ENCODE peak calls at places on chromosomes 7 and 10, in seven cellular contexts. M, J, K, T, E, Q and B are unnamed samples.

GRCh38 chr10:130246113-130246512 is 109.9 kb downstream of the GLRX3 start:
- DNase-seq in M (no peak), E (no peak), T (no peak), K (no peak), Q (no peak), J (no peak), B (no peak)

GRCh38 chr7:116499168-116500070 is at the start of gene CAV2:
- DNase-seq in E (no peak), Q (peak; percentile 85), M (peak; percentile 74), J (peak; percentile 64), K (peak; percentile 72), T (no peak), B (peak; percentile 54)

GRCh38 chr10:13767721-13768178 is 181.0 kb downstream of the PRPF18 start:
- DNase-seq in Q (no peak), K (no peak), E (no peak), J (no peak), M (no peak), T (no peak), B (no peak)

GRCh38 chr7:18889436-18889835 is 228.0 kb downstream of the TWIST1 start:
- DNase-seq in J (peak; percentile 27), K (no peak), T (no peak), M (no peak), E (no peak), Q (no peak), B (no peak)

GRCh38 chr10:24344695-24345473 is 135.9 kb downstream of the KIAA1217 start:
- DNase-seq in J (no peak), E (no peak), T (no peak), Q (no peak), K (no peak), M (no peak), B (no peak)

GRCh38 chr10:47268696-47269095 is 31.3 kb upstream of the GDF10 start:
- DNase-seq in E (no peak), J (no peak), M (no peak), Q (no peak), K (no peak), T (no peak), B (no peak)

GRCh38 chr10:79081353-79082034 is 12.7 kb downstream of the ZMIZ1 start:
- DNase-seq in J (no peak), T (no peak), Q (peak; percentile 97), E (no peak), K (no peak), M (no peak), B (peak; percentile 97)

GRCh38 chr10:60032723-60033122 is 126.4 kb upstream of the CCDC6 start:
- DNase-seq in M (peak; percentile 47), T (peak; percentile 23), K (no peak), Q (peak; percentile 47), J (peak; percentile 37), E (peak; percentile 62), B (peak; percentile 62)

GRCh38 chr7:37186753-37187152 is 261.9 kb downstream of the ELMO1 start:
- DNase-seq in K (no peak), Q (no peak), J (no peak), E (no peak), M (no peak), T (no peak), B (no peak)

GRCh38 chr10:96814264-96814663 is 17.8 kb upstream of the LCOR start:
- DNase-seq in E (no peak), J (no peak), K (no peak), T (no peak), M (peak; percentile 23), Q (peak; percentile 89), B (peak; percentile 41)

GRCh38 chr7:112104153-112104552 is 102.0 kb downstream of the DOCK4 start:
- DNase-seq in M (no peak), Q (no peak), T (no peak), K (no peak), J (no peak), E (no peak), B (peak; percentile 6)

GRCh38 chr7:112105584-112106540 is 100.3 kb downstream of the DOCK4 start:
- DNase-seq in K (no peak), J (no peak), Q (no peak), E (no peak), M (no peak), T (no peak), B (no peak)

GRCh38 chr7:112101083-112101846 is 104.9 kb downstream of the DOCK4 start:
- DNase-seq in J (no peak), M (no peak), K (no peak), T (no peak), E (no peak), Q (no peak), B (no peak)

GRCh38 chr7:112097524-112097923 is 108.7 kb downstream of the DOCK4 start:
- DNase-seq in J (no peak), T (no peak), Q (no peak), K (no peak), E (no peak), M (no peak), B (no peak)

DNA sequence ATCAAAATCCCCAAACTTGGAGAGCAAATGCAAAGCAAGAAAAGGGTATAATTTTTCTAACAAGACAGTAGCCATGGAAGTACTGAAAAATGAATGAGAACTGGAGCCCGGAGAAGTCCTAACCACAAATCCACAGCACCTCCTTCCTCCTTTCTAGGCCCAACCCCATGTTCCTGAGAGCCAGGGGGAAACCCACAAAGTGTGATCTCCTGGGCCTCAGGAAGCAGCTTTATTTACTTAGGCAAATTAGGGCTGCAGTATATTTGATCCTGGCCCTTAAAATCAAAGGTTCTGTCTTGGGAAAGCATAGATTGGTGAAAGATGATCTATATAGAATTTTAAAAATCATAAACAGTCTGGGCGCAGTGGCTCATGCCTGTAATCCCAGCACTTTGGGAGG is 103.0 kb downstream of the DOCK4 start:
- DNase-seq in J (no peak), Q (no peak), M (no peak), K (no peak), T (no peak), E (no peak), B (peak; percentile 50)
- H3K79me2 ChIP-seq in J (no peaks in the 10 kb centered on the region), Q (no peaks in the 10 kb centered on the region), M (no peaks in the 10 kb centered on the region), K (peaks cover 1% of the 10 kb centered on the region), T (no peaks in the 10 kb centered on the region), E (no peaks in the 10 kb centered on the region), B (no peaks in the 10 kb centered on the region)

GRCh38 chr10:70845261-70845660 is 29.5 kb downstream of the SGPL1 start:
- DNase-seq in J (no peak), T (no peak), E (no peak), Q (no peak), M (no peak), K (no peak), B (no peak)

GRCh38 chr10:70846795-70847194 is 31.0 kb downstream of the SGPL1 start:
- DNase-seq in Q (no peak), K (no peak), E (no peak), T (no peak), J (no peak), M (no peak), B (peak; percentile 58)

GRCh38 chr10:70840836-70841235 is 25.1 kb downstream of the SGPL1 start:
- DNase-seq in M (no peak), J (no peak), T (no peak), E (no peak), Q (no peak), K (no peak), B (no peak)

GRCh38 chr10:70843333-70843732 is 27.6 kb downstream of the SGPL1 start:
- DNase-seq in K (no peak), T (no peak), Q (no peak), J (no peak), M (no peak), E (no peak), B (no peak)

GRCh38 chr10:70843776-70844489 is 28.2 kb downstream of the SGPL1 start:
- DNase-seq in J (no peak), T (no peak), K (no peak), E (no peak), Q (no peak), M (no peak), B (no peak)
- H3K79me2 ChIP-seq in J (peaks cover 79% of the 10 kb centered on the region), T (no peaks in the 10 kb centered on the region), K (peaks cover 3% of the 10 kb centered on the region), E (no peaks in the 10 kb centered on the region), Q (peaks cover 56% of the 10 kb centered on the region), M (peaks cover 44% of the 10 kb centered on the region), B (no peaks in the 10 kb centered on the region)

GRCh38 chr10:32372000-32372875 is 25.3 kb upstream of the EPC1 start:
- DNase-seq in M (no peak), K (no peak), J (no peak), T (no peak), Q (peak; percentile 32), E (no peak), B (no peak)
- H3K79me2 ChIP-seq in M (peaks cover 11% of the 10 kb centered on the region), K (no peaks in the 10 kb centered on the region), J (peaks cover 68% of the 10 kb centered on the region), T (peaks cover 42% of the 10 kb centered on the region), Q (peaks cover 99% of the 10 kb centered on the region), E (peaks cover 87% of the 10 kb centered on the region), B (peaks cover 33% of the 10 kb centered on the region)

DNA sequence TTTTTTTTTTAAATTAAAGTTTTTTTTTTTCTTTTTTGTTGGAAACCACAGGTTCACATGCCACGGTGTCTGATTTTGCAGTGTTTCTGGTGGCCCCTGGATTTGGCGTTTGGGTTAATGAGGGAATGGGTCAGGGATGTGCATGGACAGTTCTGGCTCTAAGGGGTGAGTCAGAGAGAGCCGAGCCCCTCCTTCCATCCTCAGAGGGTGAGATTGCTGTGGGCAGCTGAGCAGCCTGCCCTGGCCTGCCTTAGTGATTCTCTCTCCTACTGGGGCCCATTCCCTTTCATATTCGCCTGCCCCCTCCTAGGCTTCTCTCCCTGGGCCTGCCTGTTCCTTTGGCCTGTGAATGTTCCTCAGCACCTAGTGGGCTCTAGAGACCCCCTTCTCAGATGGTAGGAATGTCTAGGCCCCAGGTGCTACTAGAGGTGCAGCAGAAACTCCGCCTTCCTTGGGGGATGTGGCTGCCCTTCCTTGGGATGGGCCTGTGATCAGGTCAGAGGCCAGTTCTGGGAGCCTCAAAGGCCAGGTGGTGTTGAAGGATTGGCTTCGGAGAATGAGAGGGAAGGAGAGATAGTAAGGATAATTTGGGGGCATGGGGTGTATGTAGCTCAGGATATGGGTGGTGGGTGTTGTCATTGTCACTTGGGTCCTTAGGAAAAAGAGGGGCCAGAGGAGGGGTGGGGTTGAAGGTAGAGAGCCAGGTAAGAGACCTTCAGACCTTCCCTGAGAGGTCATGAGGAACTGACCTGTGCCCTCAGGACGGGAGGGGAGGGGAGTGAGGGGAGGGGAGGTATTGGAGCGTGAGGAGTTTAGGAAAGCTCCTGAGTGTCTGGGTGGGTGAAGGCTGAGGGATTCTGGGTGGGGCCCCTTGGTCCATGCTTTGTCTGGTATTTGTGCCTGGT is 19.8 kb downstream of the TSPAN14 start:
- DNase-seq in T (no peak), E (no peak), J (no peak), M (no peak), K (no peak), Q (no peak), B (peak; percentile 31)
- H3K79me2 ChIP-seq in T (peaks cover 56% of the 10 kb centered on the region), E (peaks cover 87% of the 10 kb centered on the region), J (peaks cover 99% of the 10 kb centered on the region), M (peaks cover 96% of the 10 kb centered on the region), K (peaks cover 2% of the 10 kb centered on the region), Q (peaks cover 78% of the 10 kb centered on the region), B (peaks cover 36% of the 10 kb centered on the region)

GRCh38 chr7:7173956-7174632 is 8.2 kb upstream of the C1GALT1 start:
- DNase-seq in Q (no peak), M (no peak), K (no peak), J (no peak), T (no peak), E (no peak), B (no peak)
- H3K79me2 ChIP-seq in Q (peaks cover 82% of the 10 kb centered on the region), M (no peaks in the 10 kb centered on the region), K (no peaks in the 10 kb centered on the region), J (no peaks in the 10 kb centered on the region), T (no peaks in the 10 kb centered on the region), E (no peaks in the 10 kb centered on the region), B (no peaks in the 10 kb centered on the region)